ENCODE peak calls at places on chromosomes 1 and 21, in five cellular contexts. H is transverse colon; P is CD4-positive, CD25-positive, alpha-beta regulatory T cell; T is heart right ventricle; O is CD8-positive, alpha-beta memory T cell. Z is an unnamed sample. For H3K9me3, the result is how much of the 10 kb centered on the place peaks cover.

GRCh38 chr1:9169601-9170137 is 40.8 kb upstream of the GPR157 start:
- DNase-seq in P (no peak), H (no peak), O (no peak), T (no peak), Z (no peak)

GRCh38 chr1:219293440-219293839 is 119.8 kb downstream of the LYPLAL1 start:
- DNase-seq in H (no peak), T (no peak), P (no peak), O (no peak), Z (no peak)

GRCh38 chr1:247747616-247748015 is 325 bp downstream of the OR14A2 start:
- DNase-seq in P (no peak), H (no peak), T (no peak), O (no peak), Z (no peak)

GRCh38 chr1:44720281-44720680 is 10.7 kb downstream of the RNU5D-1 start:
- DNase-seq in T (no peak), O (no peak), P (no peak), H (no peak), Z (no peak)

GRCh38 chr1:78492376-78492950 is 1.7 kb downstream of the PTGFR start:
- DNase-seq in P (no peak), O (no peak), T (no peak), H (no peak), Z (no peak)

GRCh38 chr1:179447489-179447888 is 81.7 kb downstream of the AXDND1 start:
- DNase-seq in T (no peak), P (no peak), O (no peak), H (no peak), Z (peak)

GRCh38 chr1:29732438-29732837 is 496.1 kb downstream of the PTPRU start:
- DNase-seq in O (no peak), P (no peak), T (no peak), H (no peak), Z (no peak)

GRCh38 chr1:119380983-119381662 is 12.5 kb downstream of the HAO2 start:
- DNase-seq in T (no peak), O (no peak), H (no peak), P (no peak), Z (no peak)

GRCh38 chr21:31447477-31447876 is 103.4 kb upstream of the TIAM1 start:
- DNase-seq in T (no peak), P (no peak), H (no peak), O (no peak), Z (no peak)

GRCh38 chr1:31576743-31577455 is 584 bp downstream of the TINAGL1 start:
- DNase-seq in O (no peak), P (no peak), H (no peak), T (no peak), Z (no peak)

GRCh38 chr1:56200446-56200845 is 378.9 kb downstream of the PLPP3 start:
- DNase-seq in O (no peak), P (no peak), T (no peak), H (no peak), Z (no peak)

GRCh38 chr1:244796719-244797406 is 38.6 kb upstream of the COX20 start:
- DNase-seq in P (peak), H (peak), T (no peak), O (peak), Z (peak)

GRCh38 chr1:63516629-63517028 is 6.4 kb downstream of the ITGB3BP start:
- DNase-seq in H (no peak), T (no peak), O (no peak), P (no peak), Z (no peak)

GRCh38 chr1:43414634-43415223 is 25.0 kb downstream of the SZT2 start:
- DNase-seq in O (peak), H (peak), P (peak), T (no peak), Z (peak)

GRCh38 chr1:221381858-221382623 is 359.8 kb downstream of the DUSP10 start:
- DNase-seq in P (no peak), T (no peak), H (no peak), O (no peak), Z (no peak)

GRCh38 chr1:181612100-181612499 is 128.8 kb downstream of the CACNA1E start:
- DNase-seq in P (no peak), T (no peak), O (no peak), H (no peak), Z (no peak)

GRCh38 chr1:177902151-177902765 is 67.6 kb downstream of the SEC16B start:
- DNase-seq in H (no peak), P (no peak), O (no peak), T (no peak), Z (no peak)

GRCh38 chr1:200535605-200536004 is 84.9 kb downstream of the KIF14 start:
- DNase-seq in P (no peak), O (no peak), H (peak), T (no peak), Z (peak)

GRCh38 chr1:85366391-85366790 is 90.0 kb upstream of the BCL10 start:
- DNase-seq in T (no peak), H (no peak), P (no peak), O (no peak), Z (no peak)

GRCh38 chr1:170967042-170967910 is 31.9 kb downstream of the MROH9 start:
- DNase-seq in P (peak), O (no peak), T (no peak), H (no peak), Z (peak)

GRCh38 chr1:22826630-22827580 is 116.3 kb downstream of the EPHB2 start:
- DNase-seq in O (no peak), T (peak), H (no peak), P (no peak), Z (no peak)

GRCh38 chr1:167704767-167705166 is 17.0 kb upstream of the MPZL1 start:
- DNase-seq in T (no peak), P (no peak), O (no peak), H (no peak), Z (no peak)

GRCh38 chr1:47469405-47469759 is 31.5 kb downstream of the FOXD2 start:
- DNase-seq in O (no peak), P (no peak), H (no peak), T (no peak), Z (no peak)

GRCh38 chr21:28776251-28776650 is 216.4 kb downstream of the LTN1 start:
- DNase-seq in T (no peak), H (no peak), O (no peak), P (no peak), Z (no peak)

GRCh38 chr1:185732941-185733340 is 1.2 kb upstream of the HMCN1 start:
- DNase-seq in T (no peak), H (no peak), O (no peak), P (no peak), Z (no peak)

GRCh38 chr1:20029178-20029912 is 40.6 kb upstream of the PLA2G5 start:
- DNase-seq in P (no peak), T (peak), O (no peak), H (no peak), Z (no peak)
- H3K4me3 ChIP-seq in P (no peak), T (peak), O (no peak), H (no peak), Z (no peak)

GRCh38 chr1:117241512-117241911 is 30.8 kb upstream of the VTCN1 start:
- DNase-seq in T (no peak), O (no peak), P (no peak), H (no peak), Z (no peak)

GRCh38 chr1:117239467-117239866 is 28.7 kb upstream of the VTCN1 start:
- DNase-seq in P (no peak), H (no peak), O (no peak), T (no peak), Z (no peak)

GRCh38 chr1:117240547-117240946 is 29.8 kb upstream of the VTCN1 start:
- DNase-seq in P (no peak), H (no peak), O (no peak), T (no peak), Z (no peak)

GRCh38 chr1:117244306-117244705 is 33.6 kb upstream of the VTCN1 start:
- DNase-seq in O (no peak), P (no peak), H (no peak), T (no peak), Z (no peak)

GRCh38 chr1:117244971-117245370 is 34.2 kb upstream of the VTCN1 start:
- DNase-seq in O (no peak), H (no peak), T (no peak), P (no peak), Z (no peak)
- H3K27ac ChIP-seq in O (no peak), H (no peak), T (no peak), P (no peak), Z (no peak)

DNA sequence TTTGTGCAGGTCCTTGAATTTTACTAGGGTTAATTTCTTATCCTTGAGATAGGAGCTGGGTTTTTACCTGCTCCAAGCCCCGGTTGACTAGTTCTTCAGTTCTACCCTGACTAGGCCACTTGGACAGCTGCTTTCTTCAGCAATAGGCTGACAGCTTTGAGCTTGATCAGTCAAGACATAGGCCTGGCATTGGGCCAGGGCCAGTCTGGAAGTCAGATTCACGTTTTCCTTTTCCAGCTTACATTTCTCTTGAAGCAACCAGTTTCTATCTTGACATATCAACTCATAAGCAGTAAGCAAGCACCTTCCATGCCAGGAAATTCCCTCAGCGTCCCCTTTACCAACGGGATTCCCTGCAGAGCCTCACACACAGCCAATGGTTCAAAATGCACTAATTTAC is 63.6 kb upstream of the AJAP1 start:
- DNase-seq in H (no peak), O (no peak), T (no peak), P (no peak), Z (no peak)
- H3K9me3 ChIP-seq in H (under half), O (under half), T (under half), P (under half), Z (under half)

GRCh38 chr1:159790237-159790917 is 9.6 kb downstream of the DUSP23 start:
- DNase-seq in T (no peak), P (peak), O (no peak), H (no peak), Z (peak)
- H3K4me3 ChIP-seq in T (no peak), P (no peak), O (no peak), H (no peak), Z (no peak)

DNA sequence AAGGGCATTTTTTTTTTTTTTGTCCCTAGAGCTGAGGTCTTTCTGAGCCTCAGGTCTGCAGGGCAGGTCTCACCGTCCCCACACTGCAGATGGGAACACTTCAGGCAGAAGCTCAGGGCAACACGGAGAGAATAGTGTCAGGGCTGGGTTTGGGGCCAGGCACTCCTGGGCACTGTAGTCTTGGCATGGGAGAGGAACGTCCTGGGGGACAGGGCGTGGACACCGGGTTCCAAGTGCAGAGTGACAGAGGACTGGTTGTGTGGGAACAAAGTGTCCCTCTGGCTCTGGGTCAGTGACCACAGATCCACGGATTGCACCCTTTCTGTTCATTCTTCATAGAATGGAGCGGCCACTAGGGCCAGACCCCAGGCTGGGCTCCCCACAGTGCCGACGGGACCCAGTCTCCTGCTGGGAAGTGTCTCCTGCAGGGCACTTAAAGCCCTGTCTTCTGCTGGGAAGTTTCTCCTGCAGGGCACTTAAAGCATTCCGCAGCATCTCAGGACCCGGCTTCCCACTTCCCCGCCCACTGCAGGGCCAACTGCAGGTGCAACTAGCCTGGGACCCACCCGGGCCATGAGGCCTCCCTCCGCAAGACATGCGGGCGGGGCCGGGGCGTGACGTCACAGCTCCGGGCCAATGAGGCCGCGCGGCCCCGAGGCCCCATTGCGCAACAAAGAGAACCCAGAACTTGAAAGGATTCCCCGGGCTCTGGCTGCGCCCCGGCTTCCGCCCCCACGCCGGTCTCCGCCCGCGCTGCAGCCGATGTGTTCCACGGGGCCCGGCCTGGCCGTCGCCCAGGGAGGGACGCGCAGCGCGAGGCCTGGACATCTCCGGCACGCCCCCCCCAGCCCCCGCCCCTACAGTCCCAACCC is 1.2 kb downstream of the GPR153 start:
- DNase-seq in O (peak), T (peak), P (peak), H (peak), Z (peak)
- H3K27ac ChIP-seq in O (no peak), T (no peak), P (no peak), H (peak), Z (no peak)

DNA sequence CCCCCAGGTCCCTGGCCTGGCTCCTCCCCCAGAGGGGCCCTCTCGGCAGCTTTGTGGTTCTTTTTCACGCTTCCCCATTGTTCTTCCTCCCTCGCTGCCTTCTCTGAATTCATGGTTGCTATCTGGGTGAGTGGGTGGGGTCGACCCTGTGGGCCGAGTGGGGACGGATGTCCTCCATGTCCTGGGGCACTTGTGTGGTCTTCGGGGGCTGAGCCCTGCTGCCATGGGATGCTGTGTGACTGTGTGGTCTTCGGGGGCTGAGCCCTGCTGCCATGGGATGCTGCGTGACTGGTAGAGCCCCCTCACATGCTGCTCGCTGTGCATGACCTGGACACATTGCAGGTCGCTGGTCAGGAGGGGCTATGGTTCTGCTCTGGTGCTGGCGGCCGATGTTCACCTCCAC is 21.6 kb upstream of the DIP2A start:
- DNase-seq in T (no peak), H (no peak), P (no peak), O (no peak), Z (no peak)
- H3K9me3 ChIP-seq in T (under half), H (under half), P (under half), O (under half), Z (under half)

DNA sequence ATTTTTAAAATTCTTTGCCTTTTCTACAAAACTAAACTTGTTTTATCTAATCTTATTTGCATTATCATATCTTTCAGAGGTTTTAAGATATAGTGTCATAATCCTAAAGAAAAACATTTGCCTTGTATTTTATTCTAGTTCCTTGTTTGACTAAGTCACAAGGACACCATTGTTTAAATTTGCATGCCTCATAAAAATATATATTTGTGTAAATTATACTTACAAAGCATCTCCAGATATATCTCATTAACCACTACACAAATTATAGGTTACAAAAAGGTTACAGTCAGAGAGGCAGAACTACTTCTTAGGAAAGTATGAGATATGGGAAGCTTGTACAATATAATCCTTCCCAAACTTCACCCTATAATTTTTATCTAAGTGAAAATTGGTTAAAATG is 4.2 kb upstream of the RGS13 start:
- DNase-seq in H (no peak), T (no peak), P (no peak), O (no peak), Z (peak)
- H3K4me3 ChIP-seq in H (no peak), T (no peak), P (no peak), O (no peak), Z (peak)

Z was measured in Karpas-422.